ENCODE peak calls at places on chromosomes 5 and 9, in four cellular contexts. L is nucleus accumbens, R is kidney glomerular epithelial cell, Y is astrocyte of the spinal cord. E is an unnamed sample.

GRCh38 chr5:87010736-87011135 is 256.9 kb upstream of the RASA1 start:
- DNase-seq in L (no peak), R (no peak), Y (no peak), E (no peak)

GRCh38 chr5:88662801-88663360 is 220.1 kb downstream of the MEF2C start:
- DNase-seq in L (no peak), R (no peak), Y (peak; percentile 33), E (no peak)

GRCh38 chr5:69048233-69048632 is 45.6 kb upstream of the SLC30A5 start:
- DNase-seq in L (no peak), R (no peak), Y (peak; percentile 9), E (no peak)

GRCh38 chr5:72194846-72195245 is 87.6 kb downstream of the MAP1B start:
- DNase-seq in L (no peak), R (no peak), Y (peak; percentile 80), E (no peak)

GRCh38 chr5:1873242-1873959 is 9.3 kb downstream of the IRX4 start:
- DNase-seq in L (no peak), R (no peak), Y (no peak), E (no peak)

GRCh38 chr9:16039103-16039987 is 486.5 kb downstream of the CCDC171 start:
- DNase-seq in L (no peak), R (no peak), Y (peak; percentile 68), E (no peak)

GRCh38 chr9:136661641-136662325 is 933 bp upstream of the EGFL7 start:
- DNase-seq in L (no peak), R (no peak), Y (no peak), E (no peak)

GRCh38 chr5:88555658-88556057 is 287.0 kb upstream of the TMEM161B start:
- DNase-seq in L (no peak), R (no peak), Y (no peak), E (no peak)

GRCh38 chr5:35857606-35858205 is 1.0 kb downstream of the IL7R start:
- DNase-seq in L (no peak), R (peak; percentile 83), Y (peak; percentile 82), E (no peak)

GRCh38 chr5:143775258-143775657 is 36.7 kb upstream of the HMHB1 start:
- DNase-seq in L (no peak), R (peak; percentile 29), Y (peak; percentile 49), E (no peak)

GRCh38 chr5:119347996-119348395 is 7.8 kb upstream of the TNFAIP8 start:
- DNase-seq in L (no peak), R (no peak), Y (peak; percentile 56), E (no peak)

GRCh38 chr5:8953016-8953415 is 592.9 kb downstream of the SEMA5A start:
- DNase-seq in L (no peak), R (no peak), Y (no peak), E (no peak)

GRCh38 chr9:85248514-85249312 is 493.0 kb downstream of the AGTPBP1 start:
- DNase-seq in L (no peak), R (peak; percentile 80), Y (peak; percentile 73), E (no peak)

GRCh38 chr5:32311404-32312193 is 1.1 kb downstream of the MTMR12 start:
- DNase-seq in L (no peak), R (no peak), Y (no peak), E (no peak)

GRCh38 chr9:127050581-127050980 is 71.9 kb downstream of the ANGPTL2 start:
- DNase-seq in L (no peak), R (no peak), Y (no peak), E (no peak)

GRCh38 chr9:10612649-10613398 is at the start of gene PTPRD:
- DNase-seq in L (peak; percentile 53), R (peak; percentile 42), Y (peak; percentile 22), E (no peak)